ENCODE peak calls at places on chromosomes 7 and 10, in ten cellular contexts. Y, S, N, O, L, C, T, G, I and W are unnamed samples.

GRCh38 chr10:3754727-3755439 is 30.1 kb downstream of the KLF6 start:
- DNase-seq in S (peak), L (peak), T (peak), C (no peak), N (no peak), O (no peak), G (no peak), Y (peak), I (no peak), W (no peak)

GRCh38 chr10:4281207-4281825 is 496.3 kb upstream of the KLF6 start:
- DNase-seq in I (no peak), G (no peak), T (no peak), N (no peak), O (no peak), Y (no peak), L (peak), S (peak), C (no peak), W (no peak)

GRCh38 chr7:22659741-22660140 is 67.3 kb upstream of the IL6 start:
- DNase-seq in L (no peak), G (no peak), Y (no peak), N (no peak), O (no peak), T (no peak), S (no peak), I (no peak), C (no peak), W (no peak)

GRCh38 chr10:100014129-100014762 is 4.5 kb upstream of the DNMBP start:
- DNase-seq in I (no peak), C (peak), O (no peak), T (no peak), S (no peak), Y (no peak), L (no peak), G (no peak), N (no peak), W (peak)

GRCh38 chr10:97412891-97413304 is 11.8 kb upstream of the RRP12 start:
- DNase-seq in G (peak), S (no peak), O (no peak), N (no peak), Y (no peak), L (no peak), T (peak), C (no peak), I (no peak), W (no peak)

GRCh38 chr10:3500408-3500856 is 284.6 kb downstream of the KLF6 start:
- DNase-seq in L (peak), S (peak), Y (no peak), I (no peak), T (peak), N (peak), G (no peak), O (peak), C (no peak), W (no peak)

GRCh38 chr10:104348601-104349000 is 5.0 kb upstream of the CFAP58 start:
- DNase-seq in O (no peak), S (no peak), L (no peak), I (no peak), C (no peak), Y (no peak), G (no peak), T (no peak), N (no peak), W (no peak)

GRCh38 chr10:121675344-121675743 is 77.1 kb upstream of the FGFR2 start:
- DNase-seq in L (no peak), O (no peak), T (no peak), Y (no peak), G (no peak), S (no peak), C (no peak), I (no peak), N (no peak), W (no peak)

GRCh38 chr10:132078746-132079345 is 13.1 kb downstream of the JAKMIP3 start:
- DNase-seq in T (no peak), N (no peak), O (peak), C (no peak), S (no peak), G (no peak), I (no peak), L (no peak), Y (no peak), W (no peak)

GRCh38 chr7:133358728-133359127 is 105.8 kb downstream of the EXOC4 start:
- DNase-seq in Y (no peak), N (no peak), S (peak), G (no peak), L (peak), I (no peak), O (no peak), T (peak), C (no peak), W (no peak)

GRCh38 chr10:112338957-112339356 is 35.0 kb upstream of the ACSL5 start:
- DNase-seq in S (no peak), O (no peak), G (no peak), N (no peak), I (no peak), L (no peak), Y (no peak), C (no peak), T (no peak), W (no peak)

GRCh38 chr7:139914861-139915300 is 85.8 kb downstream of the TBXAS1 start:
- DNase-seq in O (no peak), G (no peak), S (no peak), L (no peak), T (no peak), I (no peak), N (no peak), Y (peak), C (no peak), W (no peak)

GRCh38 chr7:112162161-112163020 is 43.8 kb downstream of the DOCK4 start:
- DNase-seq in Y (peak), G (no peak), I (no peak), S (peak), O (peak), T (peak), L (peak), C (no peak), N (no peak), W (no peak)

GRCh38 chr7:16409777-16410176 is 11.6 kb downstream of the CRPPA start:
- DNase-seq in S (no peak), Y (no peak), G (no peak), O (no peak), T (no peak), I (no peak), L (no peak), N (no peak), C (no peak), W (no peak)

GRCh38 chr7:36942558-36943354 is 218.5 kb upstream of the AOAH start:
- DNase-seq in T (no peak), C (no peak), N (no peak), Y (no peak), L (no peak), I (no peak), S (no peak), O (no peak), G (no peak), W (no peak)

GRCh38 chr10:102395677-102396197 is at the start of gene NFKB2:
- DNase-seq in O (no peak), Y (no peak), C (no peak), G (peak), L (peak), N (no peak), T (no peak), S (no peak), I (peak), W (no peak)

GRCh38 chr7:73920406-73921134 is 59.6 kb downstream of the TMEM270 start:
- DNase-seq in N (no peak), C (peak), Y (no peak), L (no peak), I (no peak), O (no peak), G (peak), T (no peak), S (no peak), W (no peak)

GRCh38 chr7:37352974-37353948 is 95.4 kb downstream of the ELMO1 start:
- DNase-seq in O (peak), C (peak), L (no peak), S (no peak), I (peak), N (no peak), G (peak), Y (no peak), T (no peak), W (no peak)

GRCh38 chr10:116683061-116683601 is 59.2 kb downstream of the HSPA12A start:
- DNase-seq in O (no peak), C (no peak), L (no peak), I (no peak), Y (no peak), S (no peak), N (no peak), G (no peak), T (no peak), W (no peak)

GRCh38 chr7:68306692-68307107 is 1291.6 kb upstream of the AUTS2 start:
- DNase-seq in N (no peak), T (no peak), S (no peak), C (no peak), L (no peak), O (no peak), G (no peak), I (no peak), Y (no peak), W (no peak)

DNA sequence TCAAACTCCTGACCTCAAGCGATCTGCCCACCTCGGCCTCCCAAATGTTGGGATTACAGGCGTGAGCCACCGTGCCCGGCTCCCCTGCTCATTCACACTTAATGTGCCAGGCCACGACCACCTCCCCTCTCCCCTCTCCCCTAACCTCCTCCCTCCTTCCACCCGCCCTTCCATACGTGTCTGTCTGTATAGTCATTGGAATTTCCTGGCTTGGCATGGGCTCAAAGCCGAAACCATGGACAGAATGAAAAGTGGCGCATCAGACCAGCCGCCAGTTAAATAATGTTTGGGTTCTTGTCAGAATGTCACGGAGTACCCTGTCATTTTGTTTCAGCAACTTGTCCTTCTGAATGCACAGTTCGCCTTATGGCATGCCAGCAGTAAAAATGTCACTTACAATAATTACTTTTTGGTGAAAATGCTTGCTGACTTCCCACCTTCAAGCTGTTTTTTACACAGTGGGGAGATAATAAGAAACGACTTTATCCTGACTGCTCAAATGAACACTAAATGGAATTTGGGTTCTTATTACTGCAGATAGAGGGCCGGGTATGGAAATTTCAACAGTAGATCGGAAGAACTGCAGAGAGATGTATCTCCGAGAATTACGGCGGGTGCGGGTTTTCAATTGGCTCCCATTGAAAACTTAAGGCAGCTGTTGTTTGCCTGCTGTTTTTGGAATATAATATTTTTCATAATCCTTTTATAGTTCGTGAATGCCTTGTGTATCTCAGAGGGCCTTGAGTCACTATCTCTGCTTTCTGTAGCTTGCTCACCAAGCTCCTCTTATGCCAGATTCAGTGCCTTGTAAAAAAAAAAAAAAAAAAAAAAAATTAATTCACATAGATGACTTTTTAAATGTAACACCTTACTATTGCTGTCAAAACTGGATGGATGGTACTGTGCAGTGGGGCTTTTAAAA is 65.5 kb upstream of the SH2B2 start:
- DNase-seq in N (peak), L (no peak), C (no peak), I (no peak), S (peak), Y (peak), O (no peak), T (peak), G (no peak), W (no peak)
- TF ChIP-seq CTCF in N (no peak), L (no peak), C (no peak), I (no peak), S (no peak), Y (no peak), O (no peak), T (no peak), G (no peak), W (no peak)

GRCh38 chr7:98536803-98537202 is 80.3 kb upstream of the NPTX2 start:
- DNase-seq in O (no peak), C (no peak), G (no peak), S (no peak), L (no peak), Y (no peak), T (no peak), N (no peak), I (no peak), W (no peak)
- TF ChIP-seq CTCF in O (no peak), C (no peak), G (no peak), S (no peak), L (no peak), Y (no peak), T (no peak), N (no peak), I (no peak), W (no peak)

DNA sequence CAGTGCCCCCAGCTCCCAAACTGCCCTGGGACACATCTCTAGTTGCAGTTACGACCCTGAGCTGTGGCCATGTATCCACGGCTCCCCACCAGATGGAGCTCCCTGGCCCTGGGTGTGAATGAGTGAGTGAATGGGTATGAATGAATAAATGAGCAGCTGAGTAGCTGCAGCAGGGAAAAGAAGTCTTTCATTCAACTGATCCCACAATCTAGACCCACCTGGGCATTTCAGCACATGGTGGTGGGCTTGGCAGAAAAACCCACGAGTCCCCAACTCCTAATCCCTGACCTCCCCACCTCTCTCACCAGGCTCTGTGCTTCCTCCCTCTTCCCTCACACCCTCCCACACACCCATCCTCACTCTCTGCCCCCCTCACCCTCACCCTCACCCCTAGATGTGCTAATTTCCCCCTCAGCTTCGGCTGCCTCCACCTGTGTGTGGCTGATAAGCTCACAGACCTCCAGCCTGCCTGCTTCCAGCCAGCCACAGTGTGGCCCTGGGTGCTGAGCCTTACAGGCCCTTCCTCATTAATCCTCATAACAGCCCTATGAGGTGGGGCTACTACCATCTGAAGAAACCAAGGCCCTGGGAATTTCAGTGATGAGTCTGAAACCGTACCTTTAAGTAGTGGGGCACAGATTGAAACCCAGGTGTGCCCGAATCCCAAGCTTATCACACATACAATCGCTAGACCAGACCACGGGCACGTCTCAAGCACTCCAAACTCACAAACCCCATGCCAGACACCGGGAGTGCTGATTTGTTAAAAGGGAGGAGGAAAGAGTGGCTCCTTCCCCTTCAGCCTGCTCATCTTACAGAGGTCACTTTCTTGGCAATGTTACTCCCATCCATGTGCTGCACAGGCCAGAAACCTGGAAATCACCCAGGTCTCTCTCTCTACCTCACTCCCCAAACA is 2.2 kb upstream of the ATP6V1F start:
- DNase-seq in O (peak), T (no peak), N (peak), G (no peak), C (no peak), Y (no peak), L (peak), I (no peak), S (peak), W (no peak)
- TF ChIP-seq CTCF in O (peak), T (peak), N (peak), G (no peak), C (no peak), Y (no peak), L (peak), I (no peak), S (peak), W (no peak)

GRCh38 chr7:127550247-127550646 is 35.1 kb downstream of the GCC1 start:
- DNase-seq in C (no peak), I (no peak), L (no peak), N (no peak), G (no peak), T (no peak), Y (no peak), S (no peak), O (no peak), W (no peak)
- TF ChIP-seq CTCF in C (no peak), I (no peak), L (peak), N (peak), G (no peak), T (peak), Y (no peak), S (no peak), O (peak), W (no peak)

GRCh38 chr7:135128931-135129330 is 18.9 kb upstream of the TMEM140 start:
- DNase-seq in I (no peak), O (no peak), T (no peak), L (no peak), N (no peak), S (no peak), Y (no peak), C (no peak), G (no peak), W (no peak)

DNA sequence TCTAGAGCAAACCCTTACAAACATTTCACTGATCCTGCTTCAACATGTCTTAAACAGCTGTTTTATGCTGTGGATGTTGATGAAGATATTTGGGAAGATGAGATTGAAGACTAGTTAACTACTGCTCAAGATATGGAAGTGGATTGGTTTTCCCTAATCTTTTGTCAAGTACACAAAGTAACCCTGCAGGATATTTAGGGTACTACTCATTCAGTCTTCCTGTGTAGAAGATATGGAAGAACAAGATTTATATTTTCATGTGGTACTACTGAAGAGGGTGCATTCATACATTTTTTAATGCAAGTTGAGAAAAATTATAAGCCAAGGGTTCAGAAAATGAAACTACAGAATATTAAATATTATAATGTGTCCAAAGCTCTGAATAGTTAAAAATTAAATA is 18.3 kb upstream of the TMEM140 start:
- DNase-seq in L (no peak), S (no peak), T (no peak), C (no peak), G (no peak), O (no peak), Y (no peak), I (no peak), N (no peak), W (no peak)
- TF ChIP-seq CTCF in L (no peak), S (no peak), T (no peak), C (no peak), G (no peak), O (no peak), Y (no peak), I (no peak), N (no peak), W (no peak)

GRCh38 chr7:34596887-34597286 is 61.1 kb upstream of the NPSR1 start:
- DNase-seq in I (no peak), S (peak), O (peak), N (no peak), L (no peak), T (peak), Y (peak), C (no peak), G (no peak), W (no peak)
- TF ChIP-seq CTCF in I (no peak), S (peak), O (peak), N (no peak), L (peak), T (peak), Y (peak), C (peak), G (no peak), W (peak)

DNA sequence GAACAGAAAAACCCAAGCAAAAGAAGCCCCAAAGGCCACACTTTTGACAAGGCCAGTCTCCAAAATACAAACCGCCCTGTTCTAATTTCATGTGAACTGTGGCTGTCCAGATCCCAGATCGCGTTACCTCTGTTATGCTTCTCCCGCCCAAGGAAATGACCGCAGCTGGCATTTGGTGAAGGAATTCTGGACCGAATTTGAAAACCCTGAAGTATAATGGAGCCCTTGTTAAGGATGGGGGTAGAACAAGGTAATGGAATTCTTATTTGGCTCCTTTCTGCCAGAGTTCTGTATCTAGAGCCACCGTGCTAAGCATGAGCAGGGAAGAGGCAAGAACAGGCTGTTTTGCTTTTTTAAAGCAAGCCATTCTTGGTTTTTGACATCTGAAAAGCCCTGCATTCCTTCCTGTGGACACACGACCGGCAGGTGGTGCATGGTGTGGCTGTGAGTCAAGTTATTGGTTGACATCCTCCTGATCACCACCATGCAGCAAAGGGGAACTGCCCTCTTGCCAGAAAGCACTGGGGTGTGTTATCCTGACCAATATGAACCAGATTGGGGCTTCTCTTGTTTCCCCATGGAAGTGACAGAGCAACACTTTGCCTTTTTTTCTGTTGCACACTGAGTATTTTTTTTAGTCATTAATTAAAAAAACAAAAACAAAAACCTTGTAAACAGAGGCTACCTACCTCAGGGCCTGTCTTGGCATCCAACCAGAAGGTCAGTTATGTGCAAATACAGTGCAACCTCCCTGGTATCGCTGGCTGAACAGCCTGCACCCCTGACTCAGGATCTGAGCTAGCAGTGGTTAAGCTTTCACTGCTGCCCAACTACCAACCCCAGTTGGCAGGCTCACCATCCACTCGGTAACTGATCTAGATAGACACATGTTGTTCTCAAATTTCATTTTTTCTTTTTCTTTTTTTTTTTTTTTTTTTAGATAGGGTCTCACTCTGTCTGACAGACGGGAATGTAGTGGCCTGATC is 14.2 kb downstream of the UCMA start:
- DNase-seq in O (peak), T (no peak), Y (no peak), L (no peak), S (no peak), C (peak), I (no peak), G (no peak), N (no peak), W (no peak)
- TF ChIP-seq CTCF in O (peak), T (peak), Y (no peak), L (no peak), S (no peak), C (peak), I (no peak), G (no peak), N (peak), W (peak)

GRCh38 chr7:66564045-66564444 is 64.6 kb upstream of the KCTD7 start:
- DNase-seq in O (no peak), L (no peak), Y (no peak), C (no peak), I (no peak), S (no peak), T (no peak), G (no peak), N (no peak), W (no peak)
- TF ChIP-seq CTCF in O (no peak), L (no peak), Y (no peak), C (no peak), I (no peak), S (no peak), T (no peak), G (no peak), N (no peak), W (no peak)

GRCh38 chr7:64685091-64685490 is 19.2 kb downstream of the ZNF107 start:
- DNase-seq in C (no peak), L (no peak), O (no peak), S (no peak), T (no peak), N (no peak), Y (no peak), G (no peak), I (no peak), W (no peak)
- TF ChIP-seq CTCF in C (no peak), L (no peak), O (no peak), S (peak), T (peak), N (no peak), Y (no peak), G (no peak), I (no peak), W (no peak)